ENCODE peak calls at places on chromosomes 12 and 14, in seven cellular contexts. J, P, S, V, X, A and Y are unnamed samples.

GRCh38 chr12:53208435-53208834 is 1.4 kb upstream of the ITGB7 start:
- DNase-seq in S (no peak), J (no peak), P (no peak), A (no peak), X (no peak), V (no peak), Y (no peak)

GRCh38 chr12:123271182-123271491 is 519 bp downstream of the CDK2AP1 start:
- DNase-seq in V (peak; percentile 46), S (peak; percentile 91), X (peak; percentile 91), P (no peak), J (peak; percentile 90), A (no peak), Y (peak; percentile 84)

GRCh38 chr12:53098354-53098981 is 1.0 kb downstream of the IGFBP6 start:
- DNase-seq in A (peak; percentile 34), P (peak; percentile 41), J (no peak), X (no peak), V (peak; percentile 84), S (peak; percentile 92), Y (peak; percentile 65)

GRCh38 chr12:31742891-31743290 is 14.1 kb upstream of the AMN1 start:
- DNase-seq in V (no peak), P (no peak), J (no peak), X (no peak), A (no peak), S (no peak), Y (no peak)

GRCh38 chr12:104955703-104956102 is 2.4 kb downstream of the SLC41A2 start:
- DNase-seq in J (no peak), V (no peak), A (no peak), P (no peak), S (no peak), X (no peak), Y (no peak)

GRCh38 chr12:10001141-10001778 is 2.3 kb upstream of the CLEC1B start:
- DNase-seq in S (no peak), A (no peak), P (no peak), V (no peak), X (no peak), J (no peak), Y (no peak)

GRCh38 chr12:6952121-6952859 is 1.1 kb downstream of the PTPN6 start:
- DNase-seq in V (no peak), P (no peak), J (no peak), S (no peak), A (no peak), X (no peak), Y (no peak)

GRCh38 chr12:89098390-89099102 is 253.8 kb downstream of the DUSP6 start:
- DNase-seq in V (peak; percentile 29), A (no peak), S (peak; percentile 13), P (no peak), X (peak; percentile 49), J (peak; percentile 13), Y (peak; percentile 94)

GRCh38 chr14:104735830-104736642 is 12.0 kb downstream of the ADSS1 start:
- DNase-seq in P (no peak), X (no peak), A (peak; percentile 87), J (peak; percentile 65), V (no peak), S (peak; percentile 91), Y (no peak)

GRCh38 chr14:102749833-102750775 is 27.1 kb upstream of the TRAF3 start:
- DNase-seq in A (no peak), V (no peak), X (peak; percentile 43), P (no peak), J (no peak), S (no peak), Y (no peak)

GRCh38 chr12:50353869-50354593 is 42.4 kb downstream of the FAM186A start:
- DNase-seq in V (peak; percentile 20), X (no peak), A (peak; percentile 47), S (no peak), J (no peak), P (no peak), Y (no peak)

GRCh38 chr14:61219673-61220072 is 61.5 kb downstream of the TMEM30B start:
- DNase-seq in S (peak; percentile 71), A (no peak), J (no peak), V (no peak), X (peak; percentile 13), P (no peak), Y (no peak)

GRCh38 chr12:47504775-47505446 is 200.9 kb downstream of the RPAP3 start:
- DNase-seq in P (no peak), J (no peak), X (no peak), S (peak; percentile 88), A (peak; percentile 41), V (peak; percentile 90), Y (peak; percentile 44)

GRCh38 chr12:3019005-3019680 is 58.0 kb upstream of the TSPAN9 start:
- DNase-seq in S (no peak), X (no peak), J (no peak), P (no peak), A (no peak), V (no peak), Y (no peak)

GRCh38 chr12:14514946-14515345 is 52.7 kb downstream of the PLBD1 start:
- DNase-seq in J (no peak), X (no peak), P (no peak), V (no peak), S (peak; percentile 40), A (no peak), Y (peak; percentile 6)

GRCh38 chr12:93571854-93572711 is at the start of gene SOCS2:
- DNase-seq in V (peak; percentile 39), J (peak; percentile 63), X (peak; percentile 80), P (no peak), S (peak; percentile 75), A (peak; percentile 8), Y (no peak)

GRCh38 chr12:93571360-93571853 is 1.1 kb upstream of the SOCS2 start:
- DNase-seq in P (peak; percentile 50), J (peak; percentile 78), S (peak; percentile 80), V (peak; percentile 51), X (peak; percentile 80), A (peak; percentile 59), Y (peak; percentile 57)

GRCh38 chr12:93572712-93573551 is 457 bp downstream of the SOCS2 start:
- DNase-seq in V (peak; percentile 56), S (peak; percentile 76), J (peak; percentile 55), A (peak; percentile 36), X (peak; percentile 53), P (no peak), Y (no peak)

GRCh38 chr12:93570552-93571359 is 1.7 kb upstream of the SOCS2 start:
- DNase-seq in S (peak; percentile 99), J (peak; percentile 98), V (peak; percentile 92), A (peak; percentile 90), X (peak; percentile 97), P (peak; percentile 89), Y (peak; percentile 94)

DNA sequence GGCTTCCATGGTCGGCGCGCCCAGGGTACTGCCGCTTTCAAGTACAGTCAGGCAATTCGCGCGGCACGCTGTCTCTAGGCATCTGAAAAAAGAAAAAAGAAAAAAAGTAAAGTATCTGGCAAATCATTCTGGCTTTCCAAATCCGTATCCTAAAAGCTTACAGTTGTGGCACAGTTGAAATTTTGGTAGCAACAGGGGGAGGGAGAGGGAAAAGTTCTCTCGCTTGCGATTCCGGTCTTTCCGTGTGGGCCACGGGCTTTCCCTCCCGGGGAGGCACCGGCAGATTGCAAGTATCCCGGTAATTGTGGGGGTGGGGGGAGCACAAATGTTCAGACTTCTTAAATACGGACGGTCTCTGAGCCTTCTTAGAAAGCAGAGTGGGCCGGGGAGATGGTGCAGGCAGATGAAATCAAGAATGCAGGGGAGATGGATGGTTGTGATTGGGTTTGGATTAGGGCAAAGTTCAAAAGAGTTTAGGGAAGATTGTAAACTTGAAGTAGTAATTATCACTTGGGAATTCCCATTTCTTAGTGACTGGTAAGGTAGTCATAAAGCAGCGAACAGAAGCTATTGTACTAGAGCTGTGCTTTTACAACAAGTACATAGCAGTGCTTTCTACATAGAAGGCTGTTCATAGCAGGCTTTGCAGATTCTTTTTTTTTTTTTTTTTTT is 1.2 kb downstream of the SOCS2 start:
- DNase-seq in J (peak; percentile 20), X (peak; percentile 14), V (peak; percentile 32), P (no peak), A (no peak), S (peak; percentile 80), Y (no peak)
- TF ChIP-seq EZH2 in J (no peak), X (peak; percentile 90), V (no peak), P (no peak), A (peak; percentile 54), S (no peak), Y (no peak)

GRCh38 chr12:124631681-124632080 is 64.3 kb upstream of the NCOR2 start:
- DNase-seq in X (no peak), A (no peak), S (no peak), P (no peak), J (no peak), V (no peak), Y (no peak)

GRCh38 chr12:124633269-124633953 is 66.0 kb upstream of the NCOR2 start:
- DNase-seq in P (peak; percentile 57), S (peak; percentile 69), A (no peak), X (no peak), V (peak; percentile 66), J (no peak), Y (peak; percentile 24)

GRCh38 chr12:124635316-124635715 is 67.9 kb upstream of the NCOR2 start:
- DNase-seq in J (no peak), A (no peak), X (no peak), V (no peak), P (no peak), S (no peak), Y (no peak)

GRCh38 chr12:124632510-124632909 is 65.1 kb upstream of the NCOR2 start:
- DNase-seq in J (peak; percentile 64), S (no peak), V (peak; percentile 32), P (no peak), A (no peak), X (peak; percentile 50), Y (no peak)

GRCh38 chr12:124633954-124634352 is 66.5 kb upstream of the NCOR2 start:
- DNase-seq in S (no peak), V (no peak), X (no peak), A (no peak), J (no peak), P (no peak), Y (no peak)
- H3K4me1 ChIP-seq in S (peaks cover 8% of the 10 kb centered on the region), V (peaks cover 3% of the 10 kb centered on the region), X (peaks cover 14% of the 10 kb centered on the region), A (no peaks in the 10 kb centered on the region), J (peaks cover 33% of the 10 kb centered on the region), P (peaks cover 75% of the 10 kb centered on the region), Y (peaks cover 13% of the 10 kb centered on the region)

DNA sequence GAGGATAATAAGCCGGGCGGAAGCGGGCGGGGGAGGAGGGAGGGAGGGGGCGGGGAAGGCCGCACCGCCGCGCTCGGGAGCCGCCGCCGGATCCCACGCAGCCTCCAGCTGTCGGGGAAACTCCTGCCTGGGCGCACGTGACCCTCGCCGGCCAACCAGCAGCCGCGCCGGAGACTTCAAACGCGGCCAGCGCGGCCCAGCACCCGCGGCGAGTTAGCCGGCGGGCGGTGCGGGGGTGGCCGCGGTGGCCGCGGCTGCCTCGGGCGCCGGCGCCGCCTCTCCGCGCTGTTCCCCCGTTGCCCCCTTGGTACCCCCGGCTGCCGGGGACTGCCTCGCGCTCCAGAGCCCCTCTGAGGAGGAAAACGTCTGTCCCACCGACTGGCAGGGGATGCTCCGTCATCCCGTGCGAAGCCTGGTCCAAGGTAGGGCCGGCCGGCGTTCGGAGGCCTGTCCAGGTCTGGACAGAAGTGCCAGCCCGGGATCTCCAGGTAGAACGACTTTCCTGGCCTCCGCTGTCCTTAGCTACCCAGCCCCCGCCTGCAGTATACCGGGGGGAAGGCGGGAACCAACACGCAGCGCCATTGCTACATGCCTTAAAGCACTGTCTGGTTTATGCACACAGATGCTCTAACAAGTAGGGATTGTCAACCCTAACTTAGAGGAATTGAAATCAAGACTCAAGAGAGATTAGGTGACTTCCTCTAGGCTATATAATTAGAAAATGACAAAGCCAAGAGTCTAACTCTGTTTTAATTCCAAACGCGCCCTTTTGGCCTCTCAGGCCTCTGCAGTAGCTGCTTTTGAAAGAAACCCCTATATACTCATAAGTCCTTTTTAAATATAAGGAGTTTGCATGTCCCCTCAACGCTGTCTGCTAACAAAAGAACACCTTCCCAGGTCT is at the start of gene YAF2:
- DNase-seq in A (peak; percentile 82), P (peak; percentile 70), X (peak; percentile 94), V (peak; percentile 89), J (peak; percentile 96), S (peak; percentile 98), Y (peak; percentile 94)
- TF ChIP-seq EZH2 in A (no peak), P (no peak), X (no peak), V (no peak), J (no peak), S (no peak), Y (no peak)

GRCh38 chr12:113470871-113471618 is 626 bp downstream of the LHX5 start:
- DNase-seq in S (no peak), P (no peak), X (peak; percentile 54), A (no peak), J (no peak), V (no peak), Y (no peak)
- H3K4me1 ChIP-seq in S (no peaks in the 10 kb centered on the region), P (peaks cover 14% of the 10 kb centered on the region), X (peaks cover 49% of the 10 kb centered on the region), A (no peaks in the 10 kb centered on the region), J (peaks cover 4% of the 10 kb centered on the region), V (no peaks in the 10 kb centered on the region), Y (no peaks in the 10 kb centered on the region)